ENCODE peak calls at places on chromosomes 7 and 10, in four cellular contexts. L, Q, Y and R are unnamed samples.

GRCh38 chr10:34290412-34291082 is 524.5 kb downstream of the PARD3 start:
- DNase-seq in L (no peak), Q (peak; percentile 87), Y (no peak), R (peak; percentile 28)

GRCh38 chr10:83881647-83882046 is 257.7 kb upstream of the GHITM start:
- DNase-seq in Q (no peak), Y (no peak), L (no peak), R (no peak)

GRCh38 chr7:117014099-117014656 is 60.9 kb downstream of the ST7 start:
- DNase-seq in L (no peak), Y (peak; percentile 64), Q (no peak), R (no peak)

GRCh38 chr10:12975266-12975665 is 26.2 kb downstream of the CCDC3 start:
- DNase-seq in L (peak; percentile 32), Q (no peak), Y (peak; percentile 12), R (no peak)

GRCh38 chr10:58531084-58531695 is 18.5 kb downstream of the BICC1 start:
- DNase-seq in Y (peak; percentile 43), Q (peak; percentile 76), L (peak; percentile 64), R (peak; percentile 65)

GRCh38 chr7:47284691-47285246 is 297.1 kb downstream of the TNS3 start:
- DNase-seq in L (no peak), Q (no peak), Y (no peak), R (no peak)

GRCh38 chr7:122166708-122167107 is 22.7 kb upstream of the AASS start:
- DNase-seq in L (no peak), Q (peak; percentile 62), Y (no peak), R (no peak)

GRCh38 chr10:82453678-82454293 is 578.8 kb downstream of the NRG3 start:
- DNase-seq in L (no peak), Q (no peak), Y (no peak), R (no peak)

GRCh38 chr10:15821046-15821683 is 39.1 kb downstream of the MINDY3 start:
- DNase-seq in Y (no peak), L (no peak), Q (no peak), R (no peak)

GRCh38 chr10:239109-239508 is 103.9 kb downstream of the ZMYND11 start:
- DNase-seq in Q (peak; percentile 29), L (peak; percentile 18), Y (no peak), R (no peak)

GRCh38 chr10:71394926-71395562 is 1.7 kb upstream of the CDH23 start:
- DNase-seq in L (no peak), Y (no peak), Q (no peak), R (no peak)

GRCh38 chr7:76047305-76047810 is 442 bp downstream of the STYXL1 start:
- DNase-seq in L (no peak), Q (no peak), Y (peak; percentile 34), R (no peak)

GRCh38 chr7:1098243-1099153 is 10.6 kb downstream of the GPER1 start:
- DNase-seq in Y (no peak), L (no peak), Q (no peak), R (no peak)

GRCh38 chr7:2044883-2045471 is 187.8 kb downstream of the MAD1L1 start:
- DNase-seq in Q (no peak), Y (no peak), L (no peak), R (no peak)

GRCh38 chr10:35231646-35232045 is 104.7 kb upstream of the CCNY start:
- DNase-seq in L (no peak), Q (no peak), Y (no peak), R (no peak)

GRCh38 chr10:27383595-27384542 is 120.2 kb upstream of the RAB18 start:
- DNase-seq in Y (no peak), Q (peak; percentile 6), L (peak; percentile 68), R (peak; percentile 38)

GRCh38 chr7:128900237-128900636 is 10.3 kb downstream of the KCP start:
- DNase-seq in Q (no peak), Y (no peak), L (no peak), R (no peak)

GRCh38 chr10:13707156-13707881 is 120.6 kb downstream of the PRPF18 start:
- DNase-seq in Y (peak; percentile 84), Q (peak; percentile 95), L (peak; percentile 61), R (peak; percentile 11)

GRCh38 chr7:421056-421991 is 98.3 kb downstream of the PDGFA start:
- DNase-seq in L (no peak), Y (no peak), Q (no peak), R (no peak)

GRCh38 chr10:16989826-16990293 is 139.8 kb downstream of the CUBN start:
- DNase-seq in Q (no peak), L (no peak), Y (no peak), R (no peak)

GRCh38 chr7:99124636-99125504 is 19.0 kb downstream of the SMURF1 start:
- DNase-seq in Y (no peak), L (no peak), Q (no peak), R (no peak)

GRCh38 chr7:143046334-143046935 is 5.7 kb upstream of the OR6V1 start:
- DNase-seq in L (no peak), Y (no peak), Q (no peak), R (no peak)

GRCh38 chr7:86733783-86734182 is 90.1 kb downstream of the GRM3 start:
- DNase-seq in Y (peak; percentile 51), Q (peak; percentile 0), L (peak; percentile 66), R (no peak)

GRCh38 chr7:3579638-3580219 is 278.7 kb downstream of the SDK1 start:
- DNase-seq in Q (no peak), L (no peak), Y (no peak), R (no peak)

GRCh38 chr7:75892634-75893272 is 13.9 kb downstream of the RHBDD2 start:
- DNase-seq in Q (peak; percentile 26), Y (peak; percentile 50), L (no peak), R (no peak)

GRCh38 chr7:130063036-130063435 is 7.3 kb upstream of the KLHDC10 start:
- DNase-seq in L (peak; percentile 54), Q (peak; percentile 31), Y (peak; percentile 90), R (peak; percentile 50)

GRCh38 chr10:86670290-86670811 is 2.0 kb downstream of the LDB3 start:
- DNase-seq in Y (no peak), L (no peak), Q (no peak), R (no peak)

GRCh38 chr10:132906836-132907235 is 35.5 kb downstream of the CFAP46 start:
- DNase-seq in L (no peak), Y (no peak), Q (no peak), R (no peak)

GRCh38 chr10:130326954-130327353 is 190.8 kb downstream of the GLRX3 start:
- DNase-seq in Y (no peak), Q (no peak), L (no peak), R (no peak)

GRCh38 chr10:43026039-43026973 is 50.6 kb upstream of the RET start:
- DNase-seq in L (no peak), Y (no peak), Q (no peak), R (no peak)

GRCh38 chr7:114416089-114416990 is 1.7 kb downstream of the FOXP2 start:
- DNase-seq in Q (peak; percentile 40), L (no peak), Y (no peak), R (no peak)

GRCh38 chr10:22229756-22230330 is 12.0 kb upstream of the EBLN1 start:
- DNase-seq in L (no peak), Y (peak; percentile 18), Q (no peak), R (no peak)

GRCh38 chr7:46663025-46663424 is 742.0 kb upstream of the IGFBP3 start:
- DNase-seq in Q (no peak), Y (no peak), L (no peak), R (no peak)

GRCh38 chr7:38932509-38933168 is 23.6 kb upstream of the VPS41 start:
- DNase-seq in L (peak; percentile 65), Q (peak; percentile 25), Y (peak; percentile 74), R (peak; percentile 28)

GRCh38 chr10:118412132-118412531 is 70.0 kb upstream of the FAM204A start:
- DNase-seq in L (no peak), Y (peak; percentile 2), Q (no peak), R (no peak)

GRCh38 chr10:46549171-46550075 is 7.0 kb downstream of the GPRIN2 start:
- DNase-seq in L (no peak), Q (no peak), Y (no peak), R (no peak)
- H3K4me2 ChIP-seq in L (no peak overlapping the region), Q (no peak overlapping the region), Y (no peak overlapping the region), R (no peak overlapping the region)

DNA sequence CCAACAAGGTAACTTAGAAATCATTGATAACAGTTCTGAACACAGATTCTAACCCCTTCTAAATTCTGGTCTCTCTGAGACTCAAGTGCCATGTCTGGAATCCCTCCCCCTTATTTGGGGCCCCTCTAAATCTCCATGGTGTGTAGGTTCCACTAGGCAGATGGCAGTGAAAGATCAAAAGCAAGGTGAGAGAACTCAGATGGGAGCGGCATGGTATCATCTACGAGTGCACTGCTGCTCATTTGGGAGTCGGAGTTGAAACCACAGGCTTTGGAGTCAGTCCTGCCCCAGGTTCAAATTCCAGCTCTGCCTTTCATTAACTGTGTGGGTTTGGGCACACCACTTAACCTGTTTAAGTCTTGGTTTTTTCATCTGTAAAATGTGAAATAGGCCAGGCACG is 72.6 kb downstream of the MTURN start:
- DNase-seq in Y (no peak), Q (no peak), L (no peak), R (no peak)
- TF ChIP-seq MAZ in Y (no peak), Q (no peak), L (no peak), R (no peak)

DNA sequence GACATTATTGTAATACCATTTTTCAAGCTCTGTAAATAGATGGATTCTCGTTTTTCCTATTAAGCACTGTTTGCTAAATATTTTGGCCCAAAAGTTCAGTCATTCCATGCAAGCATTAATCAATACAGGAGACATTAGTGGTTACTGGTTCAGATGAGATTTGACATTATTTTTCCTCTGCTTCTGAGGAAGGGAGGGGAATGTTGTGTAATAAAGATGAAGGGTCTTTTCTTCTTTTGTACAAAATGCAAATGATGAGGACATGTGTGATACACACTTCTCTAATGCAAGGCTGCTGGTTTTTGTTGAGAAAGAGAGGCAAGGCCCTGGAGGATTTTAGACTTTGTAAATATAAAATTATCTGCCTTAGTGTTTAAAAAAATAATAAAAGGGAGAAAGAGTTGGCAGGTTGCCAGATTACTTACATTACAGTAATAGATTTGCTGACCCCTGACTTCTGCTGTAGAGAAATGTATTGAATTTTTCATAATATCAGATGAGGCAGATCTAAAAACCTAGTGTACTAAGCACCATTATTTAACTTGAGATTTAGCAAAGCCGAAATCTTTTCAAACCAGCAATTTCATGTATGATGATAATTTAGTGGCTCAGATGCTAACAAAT is 179.9 kb downstream of the ARID5B start:
- DNase-seq in L (no peak), Q (no peak), Y (no peak), R (no peak)
- H3K4me1 ChIP-seq in L (peaks cover 54% of the 10 kb centered on the region), Q (peaks cover 39% of the 10 kb centered on the region), Y (no peaks in the 10 kb centered on the region), R (peaks cover 51% of the 10 kb centered on the region)

GRCh38 chr7:134458806-134459698 is at the start of gene AKR1B1:
- DNase-seq in L (peak; percentile 98), Y (peak; percentile 31), Q (peak; percentile 88), R (peak; percentile 84)
- H3K4me2 ChIP-seq in L (peak within 1 kb of the TSS; percentile 78), Y (no peak within 1 kb of the TSS), Q (peak within 1 kb of the TSS; percentile 94), R (peak within 1 kb of the TSS; percentile 72)